ENCODE peak calls at places on chromosomes 7 and 10, in nine cellular contexts. A is OCI-LY7, P is neural progenitor cell, Y is GM23248, I is SK-N-SH, D is PC-3, B is GM23338, M is HCT116, Q is MM.1S. X is an unnamed sample.

GRCh38 chr10:51768886-51769285 is 69.5 kb upstream of the CSTF2T start:
- DNase-seq in A (no peak), P (no peak), Y (no peak), I (no peak), D (no peak), B (no peak), M (no peak), Q (no peak), X (no peak)

GRCh38 chr7:150399421-150399820 is 20.3 kb downstream of the ZNF775 start:
- DNase-seq in A (no peak), P (no peak), Y (no peak), I (no peak), D (no peak), B (no peak), M (no peak), Q (no peak), X (no peak)

GRCh38 chr7:21542891-21543527 is at the start of gene DNAH11:
- DNase-seq in A (no peak), P (peak; percentile 84), Y (peak; percentile 34), I (peak; percentile 50), D (peak; percentile 55), B (peak; percentile 89), M (no peak), Q (peak; percentile 62), X (peak; percentile 61)

GRCh38 chr10:34766811-34767516 is 48.1 kb downstream of the PARD3 start:
- DNase-seq in A (no peak), P (peak; percentile 26), Y (no peak), I (no peak), D (no peak), B (peak; percentile 44), M (no peak), Q (no peak), X (no peak)

GRCh38 chr7:105581066-105581811 is at the start of gene EFCAB10:
- DNase-seq in A (no peak), P (peak; percentile 97), Y (peak; percentile 60), I (peak; percentile 98), D (no peak), B (peak; percentile 99), M (peak; percentile 56), Q (peak; percentile 76), X (peak; percentile 92)

GRCh38 chr7:1939434-1940401 is 269.6 kb downstream of the ELFN1 start:
- DNase-seq in A (no peak), P (no peak), Y (no peak), I (no peak), D (no peak), B (no peak), M (no peak), Q (no peak), X (no peak)

GRCh38 chr7:88669913-88670312 is 89.6 kb upstream of the ZNF804B start:
- DNase-seq in A (no peak), P (no peak), Y (no peak), I (no peak), D (no peak), B (no peak), M (no peak), Q (no peak), X (no peak)

GRCh38 chr7:156430109-156430508 is 210.5 kb upstream of the RNF32 start:
- DNase-seq in A (no peak), P (no peak), Y (no peak), I (no peak), D (no peak), B (no peak), M (no peak), Q (no peak), X (no peak)

GRCh38 chr7:81929386-81929785 is 159.5 kb upstream of the HGF start:
- DNase-seq in A (no peak), P (no peak), Y (peak; percentile 39), I (no peak), D (no peak), B (no peak), M (no peak), Q (no peak), X (no peak)

GRCh38 chr10:98457762-98458161 is 11.0 kb upstream of the HPS1 start:
- DNase-seq in A (no peak), P (no peak), Y (no peak), I (no peak), D (no peak), B (no peak), M (no peak), Q (no peak), X (no peak)

GRCh38 chr7:139423091-139423490 is 60.4 kb downstream of the KLRG2 start:
- DNase-seq in A (no peak), P (no peak), Y (no peak), I (no peak), D (no peak), B (no peak), M (no peak), Q (no peak), X (no peak)

GRCh38 chr7:70539196-70539595 is 592.7 kb upstream of the GALNT17 start:
- DNase-seq in A (no peak), P (no peak), Y (no peak), I (no peak), D (no peak), B (no peak), M (no peak), Q (no peak), X (no peak)
- TF ChIP-seq EZH2phosphoT487 in A (no peak), P (no peak), Y (no peak), I (no peak), D (no peak), B (no peak), M (no peak), Q (no peak), X (no peak)

DNA sequence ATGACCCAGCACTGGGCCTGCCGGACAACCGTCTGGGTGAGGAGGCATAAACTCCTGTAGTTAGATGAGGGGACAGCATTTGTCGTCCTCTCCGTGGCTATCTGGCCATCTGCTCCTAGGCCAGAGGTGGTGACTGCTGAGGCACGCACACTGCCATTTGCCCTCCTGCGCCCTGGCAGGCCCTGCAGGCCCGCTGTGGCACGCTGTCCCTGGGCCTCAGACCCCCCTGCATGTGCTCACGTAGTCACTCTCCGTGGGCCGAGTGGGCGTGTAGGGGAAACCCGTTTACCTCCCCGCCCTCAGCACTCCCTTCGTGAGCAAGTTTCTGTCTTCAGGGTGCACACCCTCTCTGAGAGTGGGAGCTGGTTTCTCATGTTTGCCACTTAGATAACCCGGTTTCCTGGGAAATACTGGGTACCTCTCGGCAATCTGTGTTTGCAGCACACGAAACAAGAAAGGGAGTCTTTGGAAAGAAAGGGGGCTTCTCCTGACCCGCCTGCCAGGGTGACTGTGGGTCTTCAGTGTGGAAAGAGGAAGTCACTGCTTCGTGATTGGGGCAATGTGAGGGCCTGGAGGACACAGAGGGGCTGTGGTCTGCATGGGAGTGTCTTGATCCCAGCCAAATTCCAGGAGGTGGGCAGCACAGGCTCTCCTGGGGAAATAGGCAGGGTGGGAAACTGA is 10.8 kb downstream of the ADAMTS14 start:
- DNase-seq in A (no peak), P (no peak), Y (no peak), I (no peak), D (no peak), B (no peak), M (no peak), Q (no peak), X (no peak)
- TF ChIP-seq EZH2phosphoT487 in A (no peak), P (no peak), Y (no peak), I (no peak), D (no peak), B (no peak), M (no peak), Q (no peak), X (no peak)

GRCh38 chr7:158647475-158647792 is 57.2 kb downstream of the NCAPG2 start:
- DNase-seq in A (no peak), P (no peak), Y (no peak), I (no peak), D (no peak), B (no peak), M (no peak), Q (no peak), X (no peak)

GRCh38 chr7:158648787-158649186 is 55.8 kb downstream of the NCAPG2 start:
- DNase-seq in A (no peak), P (no peak), Y (peak; percentile 50), I (no peak), D (peak; percentile 70), B (no peak), M (no peak), Q (no peak), X (no peak)

GRCh38 chr7:158645842-158646241 is 58.2 kb upstream of the PTPRN2 start:
- DNase-seq in A (no peak), P (no peak), Y (no peak), I (no peak), D (peak; percentile 7), B (no peak), M (no peak), Q (no peak), X (no peak)

GRCh38 chr7:158648168-158648567 is 56.4 kb downstream of the NCAPG2 start:
- DNase-seq in A (no peak), P (no peak), Y (no peak), I (no peak), D (no peak), B (no peak), M (no peak), Q (no peak), X (no peak)

GRCh38 chr7:158646766-158647474 is 57.7 kb downstream of the NCAPG2 start:
- DNase-seq in A (peak; percentile 29), P (peak; percentile 60), Y (peak; percentile 10), I (peak; percentile 58), D (peak; percentile 43), B (peak; percentile 74), M (no peak), Q (peak; percentile 30), X (no peak)
- TF ChIP-seq EZH2phosphoT487 in A (no peak), P (no peak), Y (no peak), I (no peak), D (no peak), B (no peak), M (no peak), Q (no peak), X (no peak)

GRCh38 chr10:97179731-97180366 is 5.9 kb downstream of the SLIT1 start:
- DNase-seq in A (no peak), P (peak; percentile 94), Y (peak; percentile 42), I (peak; percentile 84), D (no peak), B (peak; percentile 92), M (no peak), Q (no peak), X (peak; percentile 41)

GRCh38 chr10:97180986-97181385 is 4.8 kb downstream of the SLIT1 start:
- DNase-seq in A (no peak), P (no peak), Y (no peak), I (peak; percentile 54), D (no peak), B (no peak), M (no peak), Q (no peak), X (no peak)

GRCh38 chr10:97179311-97179710 is 6.4 kb downstream of the SLIT1 start:
- DNase-seq in A (no peak), P (no peak), Y (no peak), I (no peak), D (no peak), B (no peak), M (no peak), Q (no peak), X (no peak)

GRCh38 chr10:97182327-97182990 is 3.3 kb downstream of the SLIT1 start:
- DNase-seq in A (no peak), P (no peak), Y (no peak), I (no peak), D (no peak), B (no peak), M (no peak), Q (no peak), X (no peak)

DNA sequence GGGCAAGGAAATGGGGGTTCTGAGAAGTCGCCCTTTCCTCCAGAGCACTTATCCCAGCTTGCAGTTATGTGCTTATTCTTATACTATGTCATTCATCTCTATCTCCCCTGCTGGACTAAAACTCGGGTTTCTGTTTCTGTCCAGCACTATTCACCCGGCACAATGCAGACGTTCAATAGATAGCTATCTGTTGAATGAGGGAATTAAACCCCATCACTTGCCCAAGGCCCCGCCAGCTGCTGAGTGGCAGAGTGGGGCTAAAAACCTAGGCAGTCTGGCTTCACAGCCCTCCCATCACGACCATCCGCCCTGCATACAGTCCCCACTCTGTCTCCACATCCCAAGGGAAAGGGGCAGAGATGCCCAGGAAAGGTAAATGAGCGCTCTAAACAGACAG is 5.4 kb downstream of the SLIT1 start:
- DNase-seq in A (no peak), P (no peak), Y (no peak), I (peak; percentile 84), D (no peak), B (no peak), M (no peak), Q (no peak), X (no peak)
- TF ChIP-seq EZH2phosphoT487 in A (no peak), P (no peak), Y (no peak), I (no peak), D (no peak), B (no peak), M (no peak), Q (no peak), X (no peak)

X was measured in hepatocyte.